ENCODE peak calls at places on chromosomes 11 and 22, in nine cellular contexts. U is activated T-cell treated with anti-CD3 and anti-CD28 coated beads for 1 hour, I is T47D, K is mucosa of gallbladder, T is mucosa of descending colon, G is HL-60, C is NCI-H510A treated with DMSO at 0.1 percent for 48 hours, P is AG09319, J is EL. S is an unnamed sample.

GRCh38 chr22:42714768-42715430 is 5.8 kb downstream of the A4GALT start:
- DNase-seq in U (no peak), I (no peak), K (no peak), T (no peak), G (no peak), C (no peak), P (no peak), J (no peak), S (no peak)

GRCh38 chr22:37561209-37562048 is 1.1 kb downstream of the CDC42EP1 start:
- DNase-seq in U (peak; percentile 77), I (peak; percentile 69), K (peak; percentile 93), T (peak; percentile 97), G (peak; percentile 72), C (no peak), P (peak; percentile 74), J (peak; percentile 92), S (no peak)

GRCh38 chr11:101127348-101127698 is 2.3 kb downstream of the PGR start:
- DNase-seq in U (no peak), I (no peak), K (no peak), T (peak; percentile 52), G (no peak), C (no peak), P (no peak), J (no peak), S (no peak)

GRCh38 chr22:25359601-25360261 is 140.3 kb downstream of the CRYBB2 start:
- DNase-seq in U (no peak), I (no peak), K (no peak), T (no peak), G (no peak), C (no peak), P (no peak), J (no peak), S (no peak)

GRCh38 chr11:62443390-62444201 is 24.8 kb downstream of the SCGB1A1 start:
- DNase-seq in U (no peak), I (no peak), K (no peak), T (no peak), G (no peak), C (no peak), P (no peak), J (peak; percentile 35), S (no peak)

GRCh38 chr11:118605116-118605867 is 2.1 kb upstream of the PHLDB1 start:
- DNase-seq in U (no peak), I (no peak), K (peak; percentile 76), T (peak; percentile 49), G (peak; percentile 14), C (no peak), P (peak; percentile 87), J (peak; percentile 84), S (no peak)

GRCh38 chr11:116457336-116458007 is 315.3 kb downstream of the BUD13 start:
- DNase-seq in U (no peak), I (no peak), K (no peak), T (no peak), G (no peak), C (peak; percentile 45), P (no peak), J (no peak), S (no peak)

GRCh38 chr22:37472418-37473006 is 13.7 kb downstream of the MFNG start:
- DNase-seq in U (peak; percentile 34), I (peak; percentile 35), K (no peak), T (peak; percentile 67), G (no peak), C (no peak), P (no peak), J (peak; percentile 48), S (no peak)

GRCh38 chr11:12061851-12062560 is 48.4 kb upstream of the MICAL2 start:
- DNase-seq in U (no peak), I (no peak), K (no peak), T (no peak), G (no peak), C (no peak), P (no peak), J (no peak), S (no peak)

S was measured in NCI-H1436 treated with DMSO at 0.1 percent for 48 hours.